ENCODE peak calls at places on chromosomes 4 and X, in five cellular contexts. One of them, this sample, is unnamed.

GRCh38 chr4:119300072-119300387 is 21.9 kb downstream of the FABP2 start:
- DNase-seq in AG09309: no peak
- DNase-seq in NCI-H1436: no peak
- DNase-seq in islet precursor cell: no peak
- DNase-seq in CD8-positive, alpha-beta memory T cell: peak
- DNase-seq in this sample: no peak

GRCh38 chrX:106980952-106981626 is 18.9 kb downstream of the MORC4 start:
- DNase-seq in AG09309: no peak
- DNase-seq in NCI-H1436: no peak
- DNase-seq in islet precursor cell: no peak
- DNase-seq in CD8-positive, alpha-beta memory T cell: no peak
- DNase-seq in this sample: no peak

GRCh38 chr4:75924309-75924708 is 16.5 kb downstream of the NAAA start:
- DNase-seq in AG09309: no peak
- DNase-seq in NCI-H1436: no peak
- DNase-seq in islet precursor cell: no peak
- DNase-seq in CD8-positive, alpha-beta memory T cell: no peak
- DNase-seq in this sample: no peak

GRCh38 chrX:41303013-41303412 is 30.9 kb upstream of the DDX3X start:
- DNase-seq in AG09309: peak
- DNase-seq in NCI-H1436: no peak
- DNase-seq in islet precursor cell: no peak
- DNase-seq in CD8-positive, alpha-beta memory T cell: no peak
- DNase-seq in this sample: no peak

GRCh38 chrX:154534526-154535322 is 11.9 kb downstream of the G6PD start:
- DNase-seq in AG09309: peak
- DNase-seq in NCI-H1436: peak
- DNase-seq in islet precursor cell: peak
- DNase-seq in CD8-positive, alpha-beta memory T cell: peak
- DNase-seq in this sample: peak

GRCh38 chrX:49238735-49239134 is 3.5 kb downstream of the CCDC22 start:
- DNase-seq in AG09309: no peak
- DNase-seq in NCI-H1436: no peak
- DNase-seq in islet precursor cell: no peak
- DNase-seq in CD8-positive, alpha-beta memory T cell: no peak
- DNase-seq in this sample: no peak

GRCh38 chr4:64774626-64775025 is 365.4 kb upstream of the TECRL start:
- DNase-seq in AG09309: no peak
- DNase-seq in NCI-H1436: no peak
- DNase-seq in islet precursor cell: no peak
- DNase-seq in CD8-positive, alpha-beta memory T cell: no peak
- DNase-seq in this sample: peak

GRCh38 chr4:52824603-52825310 is 37.4 kb upstream of the RASL11B start:
- DNase-seq in AG09309: no peak
- DNase-seq in NCI-H1436: no peak
- DNase-seq in islet precursor cell: peak
- DNase-seq in CD8-positive, alpha-beta memory T cell: no peak
- DNase-seq in this sample: no peak

GRCh38 chrX:154733072-154733425 is 17.8 kb downstream of the GAB3 start:
- DNase-seq in AG09309: no peak
- DNase-seq in NCI-H1436: no peak
- DNase-seq in islet precursor cell: no peak
- DNase-seq in CD8-positive, alpha-beta memory T cell: no peak
- DNase-seq in this sample: no peak

GRCh38 chr4:56995525-56995924 is 16.8 kb downstream of the POLR2B start:
- DNase-seq in AG09309: peak
- DNase-seq in NCI-H1436: no peak
- DNase-seq in islet precursor cell: no peak
- DNase-seq in CD8-positive, alpha-beta memory T cell: no peak
- DNase-seq in this sample: no peak

GRCh38 chr4:39609454-39609911 is 29.2 kb downstream of the SMIM14 start:
- DNase-seq in AG09309: no peak
- DNase-seq in NCI-H1436: no peak
- DNase-seq in islet precursor cell: no peak
- DNase-seq in CD8-positive, alpha-beta memory T cell: no peak
- DNase-seq in this sample: no peak

GRCh38 chrX:124796989-124797388 is 450.6 kb downstream of the SH2D1A start:
- DNase-seq in AG09309: no peak
- DNase-seq in NCI-H1436: no peak
- DNase-seq in islet precursor cell: no peak
- DNase-seq in CD8-positive, alpha-beta memory T cell: no peak
- DNase-seq in this sample: no peak

GRCh38 chr4:111283066-111283677 is 660.3 kb upstream of the PITX2 start:
- DNase-seq in AG09309: peak
- DNase-seq in NCI-H1436: peak
- DNase-seq in islet precursor cell: peak
- DNase-seq in CD8-positive, alpha-beta memory T cell: no peak
- DNase-seq in this sample: peak

GRCh38 chr4:75089206-75089605 is 156.3 kb downstream of the PARM1 start:
- DNase-seq in AG09309: no peak
- DNase-seq in NCI-H1436: no peak
- DNase-seq in islet precursor cell: no peak
- DNase-seq in CD8-positive, alpha-beta memory T cell: no peak
- DNase-seq in this sample: no peak

GRCh38 chr4:76737180-76737579 is 160.8 kb downstream of the SOWAHB start:
- DNase-seq in AG09309: no peak
- DNase-seq in NCI-H1436: no peak
- DNase-seq in islet precursor cell: no peak
- DNase-seq in CD8-positive, alpha-beta memory T cell: no peak
- DNase-seq in this sample: no peak

GRCh38 chr4:37503231-37503630 is 182.9 kb downstream of the RELL1 start:
- DNase-seq in AG09309: no peak
- DNase-seq in NCI-H1436: no peak
- DNase-seq in islet precursor cell: no peak
- DNase-seq in CD8-positive, alpha-beta memory T cell: no peak
- DNase-seq in this sample: no peak

GRCh38 chrX:150543230-150544155 is 24.9 kb upstream of the MTM1 start:
- DNase-seq in AG09309: no peak
- DNase-seq in NCI-H1436: no peak
- DNase-seq in islet precursor cell: no peak
- DNase-seq in CD8-positive, alpha-beta memory T cell: no peak
- DNase-seq in this sample: no peak

GRCh38 chr4:2333356-2333841 is 71.5 kb upstream of the MXD4 start:
- DNase-seq in AG09309: no peak
- DNase-seq in NCI-H1436: no peak
- DNase-seq in islet precursor cell: no peak
- DNase-seq in CD8-positive, alpha-beta memory T cell: no peak
- DNase-seq in this sample: no peak

GRCh38 chrX:149074429-149074828 is 430.7 kb downstream of the IDS start:
- DNase-seq in AG09309: no peak
- DNase-seq in NCI-H1436: no peak
- DNase-seq in islet precursor cell: no peak
- DNase-seq in CD8-positive, alpha-beta memory T cell: no peak
- DNase-seq in this sample: no peak

GRCh38 chrX:153879741-153880439 is 6.1 kb downstream of the L1CAM start:
- DNase-seq in AG09309: no peak
- DNase-seq in NCI-H1436: no peak
- DNase-seq in islet precursor cell: no peak
- DNase-seq in CD8-positive, alpha-beta memory T cell: no peak
- DNase-seq in this sample: no peak

GRCh38 chrX:107449490-107450175 is at the start of gene FRMPD3:
- DNase-seq in AG09309: no peak
- DNase-seq in NCI-H1436: no peak
- DNase-seq in islet precursor cell: peak
- DNase-seq in CD8-positive, alpha-beta memory T cell: peak
- DNase-seq in this sample: no peak

GRCh38 chr4:8556341-8557150 is 23.6 kb upstream of the GPR78 start:
- DNase-seq in AG09309: no peak
- DNase-seq in NCI-H1436: no peak
- DNase-seq in islet precursor cell: no peak
- DNase-seq in CD8-positive, alpha-beta memory T cell: no peak
- DNase-seq in this sample: no peak

GRCh38 chr4:159048166-159048886 is 54.6 kb upstream of the RAPGEF2 start:
- DNase-seq in AG09309: no peak
- DNase-seq in NCI-H1436: peak
- DNase-seq in islet precursor cell: peak
- DNase-seq in CD8-positive, alpha-beta memory T cell: no peak
- DNase-seq in this sample: peak

GRCh38 chr4:5052726-5053425 is 1.6 kb downstream of the STK32B start:
- DNase-seq in AG09309: no peak
- DNase-seq in NCI-H1436: no peak
- DNase-seq in islet precursor cell: peak
- DNase-seq in CD8-positive, alpha-beta memory T cell: no peak
- DNase-seq in this sample: no peak

GRCh38 chrX:40543661-40544328 is 37.0 kb upstream of the ATP6AP2 start:
- DNase-seq in AG09309: no peak
- DNase-seq in NCI-H1436: peak
- DNase-seq in islet precursor cell: no peak
- DNase-seq in CD8-positive, alpha-beta memory T cell: no peak
- DNase-seq in this sample: no peak

GRCh38 chr4:17490575-17491059 is 21.3 kb downstream of the QDPR start:
- DNase-seq in AG09309: no peak
- DNase-seq in NCI-H1436: no peak
- DNase-seq in islet precursor cell: peak
- DNase-seq in CD8-positive, alpha-beta memory T cell: no peak
- DNase-seq in this sample: no peak

GRCh38 chr4:834368-835147 is 8.6 kb upstream of the CPLX1 start:
- DNase-seq in AG09309: no peak
- DNase-seq in NCI-H1436: no peak
- DNase-seq in islet precursor cell: no peak
- DNase-seq in CD8-positive, alpha-beta memory T cell: no peak
- DNase-seq in this sample: no peak

GRCh38 chrX:69107231-69107739 is 58.0 kb downstream of the PJA1 start:
- DNase-seq in AG09309: no peak
- DNase-seq in NCI-H1436: no peak
- DNase-seq in islet precursor cell: peak
- DNase-seq in CD8-positive, alpha-beta memory T cell: no peak
- DNase-seq in this sample: no peak

GRCh38 chrX:16457239-16457638 is 192.7 kb upstream of the S100G start:
- DNase-seq in AG09309: no peak
- DNase-seq in NCI-H1436: no peak
- DNase-seq in islet precursor cell: no peak
- DNase-seq in CD8-positive, alpha-beta memory T cell: no peak
- DNase-seq in this sample: no peak

This sample was measured in HTR-8/SVneo.